ENCODE peak calls at places on chromosome X, in nine cellular contexts. Y, X, E, Q, V, W, A, L and S are unnamed samples.

GRCh38 chrX:67732864-67733263 is 189.0 kb downstream of the AR start:
- DNase-seq in Q (no peak), A (no peak), X (no peak), W (no peak), Y (no peak), E (no peak), L (peak; percentile 50), V (no peak), S (no peak)

GRCh38 chrX:48513670-48514069 is 4.9 kb downstream of the PORCN start:
- DNase-seq in X (no peak), Y (no peak), Q (no peak), A (no peak), L (no peak), W (no peak), E (no peak), V (no peak), S (no peak)

GRCh38 chrX:133249659-133250058 is 31.5 kb upstream of the TFDP3 start:
- DNase-seq in Q (peak; percentile 21), X (no peak), A (no peak), E (peak; percentile 6), W (no peak), V (no peak), L (peak; percentile 44), Y (no peak), S (no peak)

GRCh38 chrX:119784747-119785446 is 6.5 kb downstream of the RPL39 start:
- DNase-seq in V (no peak), X (peak; percentile 15), L (peak; percentile 79), Y (no peak), Q (peak; percentile 35), W (no peak), E (peak; percentile 41), A (peak; percentile 44), S (no peak)

GRCh38 chrX:11364835-11365234 is 71.6 kb downstream of the AMELX start:
- DNase-seq in E (no peak), V (no peak), L (no peak), X (no peak), A (no peak), W (no peak), Y (no peak), Q (no peak), S (no peak)

GRCh38 chrX:31420711-31421151 is 348.9 kb upstream of the FTHL17 start:
- DNase-seq in X (no peak), Y (no peak), E (peak; percentile 69), W (no peak), A (no peak), V (no peak), Q (peak; percentile 33), L (no peak), S (no peak)

GRCh38 chrX:24396930-24397277 is 36.5 kb downstream of the SUPT20HL1 start:
- DNase-seq in V (no peak), X (no peak), Q (peak; percentile 33), A (no peak), Y (no peak), L (no peak), W (no peak), E (no peak), S (no peak)

GRCh38 chrX:132757066-132757623 is 201.3 kb downstream of the HS6ST2 start:
- DNase-seq in Y (no peak), V (no peak), Q (no peak), A (no peak), W (no peak), E (no peak), X (no peak), L (no peak), S (no peak)

GRCh38 chrX:78024349-78025108 is 55.1 kb upstream of the PGAM4 start:
- DNase-seq in Q (peak; percentile 10), V (peak; percentile 34), A (peak; percentile 71), W (no peak), Y (no peak), L (peak; percentile 69), X (no peak), E (peak; percentile 19), S (no peak)

GRCh38 chrX:46803140-46803539 is 33.7 kb upstream of the RP2 start:
- DNase-seq in A (no peak), Q (peak; percentile 17), V (no peak), W (no peak), X (no peak), E (no peak), Y (no peak), L (peak; percentile 50), S (no peak)

GRCh38 chrX:19893722-19894121 is 6.3 kb upstream of the SH3KBP1 start:
- DNase-seq in Q (peak; percentile 55), W (no peak), A (no peak), V (no peak), E (peak; percentile 35), Y (no peak), L (no peak), X (no peak), S (no peak)

GRCh38 chrX:72306085-72306801 is 529 bp upstream of the CITED1 start:
- DNase-seq in W (no peak), A (no peak), E (no peak), V (no peak), Q (peak; percentile 32), L (no peak), Y (no peak), X (no peak), S (no peak)

GRCh38 chrX:38117485-38117884 is 103.2 kb downstream of the SRPX start:
- DNase-seq in E (peak; percentile 48), Y (no peak), V (no peak), Q (peak; percentile 19), L (no peak), A (peak; percentile 45), X (no peak), W (no peak), S (no peak)

GRCh38 chrX:3177851-3178250 is 136.6 kb downstream of the ARSF start:
- DNase-seq in W (no peak), A (no peak), X (no peak), Q (peak; percentile 8), E (peak; percentile 16), Y (no peak), V (no peak), L (no peak), S (no peak)

GRCh38 chrX:146208821-146209220 is 391.2 kb downstream of the SLITRK2 start:
- DNase-seq in Y (no peak), E (no peak), X (no peak), W (no peak), A (no peak), V (no peak), L (no peak), Q (no peak), S (no peak)

GRCh38 chrX:2690856-2691542 is at the start of gene CD99:
- DNase-seq in Y (peak; percentile 95), E (peak; percentile 98), L (peak; percentile 87), X (peak; percentile 83), W (peak; percentile 78), V (peak; percentile 89), Q (peak; percentile 91), A (peak; percentile 89), S (peak; percentile 85)

GRCh38 chrX:155112171-155112570 is 40.9 kb downstream of the BRCC3 start:
- DNase-seq in L (no peak), Q (no peak), Y (no peak), W (no peak), V (no peak), A (no peak), E (no peak), X (no peak), S (no peak)

GRCh38 chrX:15834827-15835595 is 19.6 kb downstream of the AP1S2 start:
- DNase-seq in W (no peak), A (no peak), V (no peak), E (no peak), Y (no peak), Q (no peak), X (no peak), L (no peak), S (no peak)

DNA sequence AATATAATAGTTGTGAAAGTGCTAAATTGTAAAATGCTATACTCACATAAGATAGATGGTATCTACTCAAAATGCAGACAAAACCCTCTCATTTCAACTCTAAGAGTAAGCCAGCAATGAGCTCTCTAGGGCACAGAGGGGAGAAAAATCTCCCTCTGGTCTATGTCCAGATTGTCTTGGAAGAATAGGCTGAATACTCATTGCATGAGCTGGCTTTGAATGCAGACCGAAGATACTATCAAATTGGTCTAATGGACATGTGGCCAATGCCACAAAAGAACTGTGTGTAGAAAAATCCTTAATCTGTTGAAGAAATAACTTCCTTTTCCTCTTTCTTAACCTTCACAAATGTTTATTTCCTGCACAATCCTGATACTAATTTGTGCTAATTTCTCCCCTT is 3.5 kb downstream of the ZXDA start:
- DNase-seq in V (no peak), E (peak; percentile 64), Y (no peak), A (no peak), L (no peak), X (no peak), Q (peak; percentile 73), W (no peak), S (no peak)
- H3K9me3 ChIP-seq in V (no peaks in the 10 kb centered on the region), E (no peaks in the 10 kb centered on the region), Y (no peaks in the 10 kb centered on the region), A (no peaks in the 10 kb centered on the region), L (no peaks in the 10 kb centered on the region), X (no peaks in the 10 kb centered on the region), Q (no peaks in the 10 kb centered on the region), W (no peaks in the 10 kb centered on the region), S (no peaks in the 10 kb centered on the region)

GRCh38 chrX:140712413-140713173 is 3.0 kb downstream of the LINC00632 start:
- DNase-seq in Y (peak; percentile 67), V (peak; percentile 52), X (peak; percentile 1), L (no peak), Q (peak; percentile 50), E (peak; percentile 79), W (peak; percentile 13), A (peak; percentile 38), S (no peak)
- H3K27ac ChIP-seq in Y (peak overlapping the region; percentile 62), V (no peak overlapping the region), X (peak overlapping the region; percentile 23), L (no peak overlapping the region), Q (no peak overlapping the region), E (no peak overlapping the region), W (peak overlapping the region; percentile 78), A (no peak overlapping the region), S (no peak overlapping the region)

DNA sequence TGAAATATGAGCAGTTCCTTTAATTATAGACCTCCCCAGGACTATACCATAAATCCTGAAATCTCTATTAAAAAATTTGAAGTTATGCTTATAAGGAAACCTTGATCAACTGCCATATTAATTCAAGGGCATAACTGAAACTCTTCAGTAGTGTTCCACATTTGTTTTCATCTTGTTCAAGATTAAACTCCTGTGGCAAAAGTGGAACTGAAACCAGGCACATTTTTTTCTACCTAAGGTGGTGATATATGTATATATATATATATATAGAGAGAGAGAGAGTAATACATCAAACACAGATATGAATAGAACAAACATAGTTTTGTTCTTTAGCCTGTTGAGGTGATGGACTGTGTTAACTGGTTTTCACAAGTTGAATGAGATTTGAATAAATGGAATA is 287.9 kb downstream of the DACH2 start:
- DNase-seq in Q (no peak), Y (no peak), A (no peak), V (no peak), L (no peak), X (no peak), E (no peak), W (no peak), S (no peak)
- H3K9me3 ChIP-seq in Q (no peaks in the 10 kb centered on the region), Y (no peaks in the 10 kb centered on the region), A (no peaks in the 10 kb centered on the region), V (no peaks in the 10 kb centered on the region), L (no peaks in the 10 kb centered on the region), X (no peaks in the 10 kb centered on the region), E (no peaks in the 10 kb centered on the region), W (no peaks in the 10 kb centered on the region), S (no peaks in the 10 kb centered on the region)

DNA sequence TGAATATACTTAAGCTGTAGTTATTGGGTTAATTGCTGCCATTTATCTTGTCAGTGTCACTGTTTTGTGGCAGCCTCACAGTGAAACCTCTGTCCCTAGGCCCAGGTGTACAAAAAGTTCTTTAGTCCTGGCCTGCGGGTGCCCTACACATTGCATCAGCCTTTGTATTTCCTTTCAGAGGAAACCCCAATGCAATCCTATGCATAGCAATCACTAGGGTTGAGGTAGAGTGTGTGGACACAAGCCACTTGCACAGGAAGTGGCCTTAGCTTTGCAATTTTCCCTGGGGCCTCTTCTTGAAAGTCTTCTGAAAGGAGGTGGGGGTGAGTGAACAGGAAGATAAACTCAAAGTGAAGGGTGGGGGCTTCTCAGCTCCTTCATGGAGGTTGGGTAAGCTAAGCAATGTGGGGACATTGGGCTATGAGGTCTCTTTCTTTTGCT is 27.8 kb downstream of the VSIG4 start:
- DNase-seq in W (no peak), Q (no peak), X (no peak), L (no peak), A (peak; percentile 31), Y (no peak), E (no peak), V (no peak), S (no peak)
- H3K27ac ChIP-seq in W (no peak overlapping the region), Q (no peak overlapping the region), X (no peak overlapping the region), L (no peak overlapping the region), A (peak overlapping the region; percentile 68), Y (no peak overlapping the region), E (no peak overlapping the region), V (no peak overlapping the region), S (no peak overlapping the region)